ENCODE peak calls at places on chromosomes 1 and 21, in seven cellular contexts. P is non-pigmented ciliary epithelial cell; A is uterus; U is memory B cell; X is natural killer cell treated with Interleukin-12 subunit alpha and Interleukin-12 subunit beta and Interleukin-15 and Interleukin-18, amount 100 ng/mL, for 72 hours; L is Right ventricle myocardium superior; O is osteocyte. V is an unnamed sample.

GRCh38 chr1:201488817-201489581 is 17.9 kb downstream of the CSRP1 start:
- DNase-seq in P (peak), O (peak), U (no peak), L (peak), X (no peak), A (peak), V (peak)

GRCh38 chr21:29382029-29382654 is 83.4 kb downstream of the BACH1 start:
- DNase-seq in X (no peak), A (no peak), L (no peak), U (no peak), O (no peak), P (peak), V (peak)

GRCh38 chr21:22743085-22743484 is 1744.9 kb downstream of the NCAM2 start:
- DNase-seq in X (no peak), A (no peak), O (no peak), U (no peak), P (no peak), L (no peak), V (no peak)

GRCh38 chr1:53603431-53603830 is 135.5 kb downstream of the GLIS1 start:
- DNase-seq in X (peak), O (no peak), L (no peak), A (no peak), P (no peak), U (no peak), V (no peak)

GRCh38 chr1:245074232-245074747 is 80.5 kb upstream of the KIF26B start:
- DNase-seq in O (no peak), P (no peak), U (no peak), A (no peak), X (no peak), L (no peak), V (no peak)

GRCh38 chr21:46392921-46393320 is 65.8 kb upstream of the DIP2A start:
- DNase-seq in O (no peak), X (no peak), P (no peak), U (no peak), A (peak), L (peak), V (no peak)

GRCh38 chr21:31733521-31734149 is 1.7 kb upstream of the SCAF4 start:
- DNase-seq in O (no peak), P (no peak), L (no peak), U (peak), A (no peak), X (no peak), V (no peak)

GRCh38 chr1:200176181-200176580 is 148.7 kb downstream of the NR5A2 start:
- DNase-seq in L (no peak), P (no peak), X (no peak), O (no peak), A (no peak), U (no peak), V (peak)

GRCh38 chr1:194338241-194338948 is 1152.0 kb upstream of the B3GALT2 start:
- DNase-seq in P (no peak), X (no peak), A (no peak), L (no peak), O (no peak), U (no peak), V (no peak)